ENCODE peak calls at places on chromosomes 4 and X, in four cellular contexts. D, R, U and N are unnamed samples.

GRCh38 chrX:86148024-86148511 is at the start of gene DACH2:
- DNase-seq in D (peak), R (peak), U (peak), N (peak)

GRCh38 chr4:73613130-73613529 is 7.1 kb downstream of the RASSF6 start:
- DNase-seq in D (no peak), R (no peak), U (no peak), N (no peak)

GRCh38 chr4:71133491-71133890 is 140.0 kb downstream of the DCK start:
- DNase-seq in D (no peak), R (peak), U (no peak), N (no peak)

GRCh38 chrX:103356897-103357296 is 591 bp downstream of the TCEAL9 start:
- DNase-seq in D (peak), R (no peak), U (peak), N (no peak)

GRCh38 chr4:7970031-7970946 is 30.6 kb upstream of the AFAP1 start:
- DNase-seq in D (peak), R (peak), U (peak), N (no peak)

GRCh38 chrX:70439016-70439415 is 5.6 kb upstream of the DLG3 start:
- DNase-seq in D (no peak), R (no peak), U (no peak), N (no peak)

GRCh38 chr4:3293410-3294391 is 880 bp downstream of the RGS12 start:
- DNase-seq in D (peak), R (no peak), U (no peak), N (no peak)

GRCh38 chr4:113540859-113541258 is 220.7 kb downstream of the CAMK2D start:
- DNase-seq in D (no peak), R (no peak), U (no peak), N (no peak)

GRCh38 chrX:87900320-87900908 is 382.8 kb downstream of the KLHL4 start:
- DNase-seq in D (no peak), R (no peak), U (no peak), N (no peak)

GRCh38 chr4:7425591-7426468 is 8.9 kb downstream of the PSAPL1 start:
- DNase-seq in D (peak), R (no peak), U (no peak), N (no peak)

GRCh38 chrX:154519389-154519788 is 3.4 kb upstream of the FAM3A start:
- DNase-seq in D (no peak), R (no peak), U (no peak), N (no peak)

GRCh38 chr4:128606173-128606572 is 203.3 kb upstream of the JADE1 start:
- DNase-seq in D (no peak), R (peak), U (no peak), N (no peak)

GRCh38 chrX:38312436-38312835 is 14.9 kb downstream of the RPGR start:
- DNase-seq in D (no peak), R (peak), U (no peak), N (no peak)

GRCh38 chr4:1406946-1407656 is 859 bp upstream of the NKX1-1 start:
- DNase-seq in D (no peak), R (no peak), U (no peak), N (no peak)
- H3K4me3 ChIP-seq in D (no peak), R (no peak), U (no peak), N (no peak)

GRCh38 chr4:38804654-38805295 is at the start of gene TLR1:
- DNase-seq in D (no peak), R (peak), U (no peak), N (no peak)
- H3K27ac ChIP-seq in D (peak), R (no peak), U (peak), N (peak)

GRCh38 chr4:156959298-156959702 is 12.3 kb downstream of the PDGFC start:
- DNase-seq in D (no peak), R (no peak), U (no peak), N (no peak)
- H3K4me3 ChIP-seq in D (no peak), R (no peak), U (no peak), N (peak)

GRCh38 chrX:39813631-39814246 is 284.0 kb downstream of the BCOR start:
- DNase-seq in D (peak), R (peak), U (peak), N (peak)
- H3K27ac ChIP-seq in D (no peak), R (no peak), U (no peak), N (peak)

GRCh38 chrX:119235872-119236598 is at the start of gene PGRMC1:
- DNase-seq in D (peak), R (peak), U (peak), N (peak)

GRCh38 chrX:119240356-119240755 is 4.3 kb downstream of the PGRMC1 start:
- DNase-seq in D (no peak), R (peak), U (no peak), N (no peak)

GRCh38 chrX:119236599-119237525 is 777 bp downstream of the PGRMC1 start:
- DNase-seq in D (peak), R (peak), U (peak), N (no peak)

GRCh38 chrX:119237526-119238035 is 1.5 kb downstream of the PGRMC1 start:
- DNase-seq in D (no peak), R (no peak), U (no peak), N (no peak)

DNA sequence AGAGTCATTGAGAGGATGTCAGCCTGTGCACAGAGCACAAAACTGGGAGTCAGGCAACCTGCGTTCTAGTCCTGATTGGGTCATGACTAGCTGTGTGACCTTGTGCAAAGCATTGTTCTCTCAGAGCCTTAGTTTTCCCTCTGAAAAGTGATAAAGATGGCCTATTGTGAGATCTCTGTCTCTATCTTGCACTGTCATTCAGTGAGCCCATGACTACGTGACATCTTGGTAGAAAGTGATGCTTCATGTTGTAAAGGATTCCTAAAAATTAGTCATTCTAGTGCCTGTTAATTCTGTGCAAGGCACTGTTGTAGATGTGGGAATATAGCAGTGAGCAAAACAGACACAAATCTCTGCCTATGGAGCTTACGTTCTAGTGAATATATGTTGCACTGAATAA is 2.5 kb downstream of the PGRMC1 start:
- DNase-seq in D (no peak), R (no peak), U (no peak), N (no peak)
- H3K4me3 ChIP-seq in D (no peak), R (peak), U (no peak), N (no peak)

GRCh38 chr4:32136081-32136787 is 1416.1 kb downstream of the PCDH7 start:
- DNase-seq in D (no peak), R (no peak), U (no peak), N (no peak)
- H3K27ac ChIP-seq in D (no peak), R (no peak), U (no peak), N (no peak)

DNA sequence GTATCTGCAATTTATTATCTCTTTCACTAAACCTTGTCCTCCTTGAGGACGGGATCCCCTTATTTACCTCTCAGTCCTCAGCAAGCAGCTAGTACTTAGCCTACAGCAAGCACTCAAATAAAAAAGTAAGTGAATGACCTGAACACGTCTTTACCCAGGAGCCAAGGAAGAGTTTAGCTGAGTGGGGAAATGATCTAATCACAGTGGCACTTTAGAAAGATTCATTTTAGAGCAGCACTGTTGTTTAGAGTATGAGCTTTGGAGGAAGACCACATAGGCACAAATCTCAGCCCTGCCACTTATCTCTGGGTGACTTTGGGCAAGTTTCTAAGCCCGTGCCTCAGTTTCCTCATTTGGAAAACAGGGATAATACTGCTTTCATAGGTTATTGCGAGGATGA is 2.7 kb downstream of the FAM120C start:
- DNase-seq in D (no peak), R (no peak), U (no peak), N (no peak)
- H3K4me3 ChIP-seq in D (no peak), R (peak), U (no peak), N (peak)

DNA sequence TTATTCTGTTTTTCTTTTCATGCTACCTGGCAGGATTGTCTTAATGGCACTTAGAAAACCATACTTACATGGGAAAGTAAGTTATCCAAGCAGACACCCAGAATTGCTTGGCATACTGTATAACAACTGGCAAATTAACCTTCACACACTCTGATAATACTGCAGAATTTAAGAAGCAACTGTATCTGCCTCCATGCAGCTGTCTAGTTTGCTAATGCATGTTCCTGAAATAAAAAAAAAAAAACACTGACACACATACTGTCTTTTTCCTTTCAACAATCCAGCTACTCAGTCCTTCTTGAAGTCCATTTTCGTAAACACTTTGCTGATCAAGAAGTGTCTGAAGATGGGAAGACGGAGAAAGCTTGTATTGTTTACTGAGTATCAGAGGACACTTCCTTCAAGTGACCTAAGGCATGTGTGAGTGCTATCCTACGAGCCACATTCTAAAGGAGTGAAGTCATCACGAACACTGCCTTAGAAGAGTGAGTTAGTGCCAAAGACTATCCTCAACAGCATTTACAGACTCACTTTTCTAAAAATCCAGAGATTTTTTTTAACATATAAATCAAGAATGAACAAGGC is 82.6 kb downstream of the LUZP4 start:
- DNase-seq in D (no peak), R (peak), U (no peak), N (no peak)
- H3K27ac ChIP-seq in D (no peak), R (peak), U (peak), N (no peak)

GRCh38 chr4:89305712-89306437 is 1.7 kb downstream of the GPRIN3 start:
- DNase-seq in D (no peak), R (peak), U (no peak), N (no peak)
- H3K4me3 ChIP-seq in D (no peak), R (no peak), U (no peak), N (peak)

DNA sequence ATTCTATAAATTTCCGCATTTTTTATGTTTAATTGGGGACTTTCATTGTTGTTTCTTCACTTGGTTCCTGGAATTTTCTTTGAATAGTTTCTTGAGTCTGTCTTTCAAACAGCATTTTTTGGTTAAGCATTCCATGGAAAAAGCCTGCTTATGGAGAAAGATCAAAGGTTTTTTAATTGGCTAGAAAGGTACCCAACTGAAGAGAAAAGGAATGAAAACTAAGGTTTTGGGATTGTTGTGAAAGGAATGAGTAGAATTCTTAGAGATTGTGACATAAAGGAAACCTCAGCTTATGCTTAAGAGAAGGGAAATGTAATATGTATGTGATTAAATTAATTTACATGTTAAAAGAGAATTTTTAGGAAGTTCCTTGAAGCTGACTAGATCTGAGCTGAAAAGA is 82.8 kb downstream of the CCKAR start:
- DNase-seq in D (no peak), R (no peak), U (no peak), N (no peak)
- H3K27ac ChIP-seq in D (no peak), R (no peak), U (no peak), N (no peak)